ENCODE peak calls at places on chromosomes 16 and 17, in ten cellular contexts. Z, V, X, O, Y, P, M, E, J and N are unnamed samples.

GRCh38 chr17:31857920-31858646 is 961 bp downstream of the COPRS start:
- DNase-seq in Z (no peak), V (no peak), X (no peak), O (no peak), Y (no peak), P (no peak), M (no peak), E (no peak), J (no peak), N (no peak)

GRCh38 chr17:1997587-1998425 is 27.3 kb downstream of the RTN4RL1 start:
- DNase-seq in Z (peak), V (peak), X (no peak), O (peak), Y (no peak), P (no peak), M (no peak), E (no peak), J (no peak), N (peak)

GRCh38 chr16:73888840-73889577 is 407.6 kb upstream of the PSMD7 start:
- DNase-seq in Z (no peak), V (no peak), X (no peak), O (no peak), Y (no peak), P (no peak), M (no peak), E (no peak), J (no peak), N (no peak)

GRCh38 chr16:12535535-12536411 is 267.9 kb downstream of the CPPED1 start:
- DNase-seq in Z (no peak), V (peak), X (no peak), O (no peak), Y (no peak), P (no peak), M (peak), E (peak), J (no peak), N (peak)

GRCh38 chr16:27401768-27402568 is at the start of gene IL21R:
- DNase-seq in Z (no peak), V (no peak), X (peak), O (no peak), Y (peak), P (no peak), M (peak), E (peak), J (no peak), N (no peak)

GRCh38 chr17:69042308-69042707 is 18.4 kb downstream of the ABCA9 start:
- DNase-seq in Z (no peak), V (no peak), X (no peak), O (peak), Y (no peak), P (no peak), M (no peak), E (no peak), J (no peak), N (no peak)

GRCh38 chr17:80793421-80793820 is 198.2 kb upstream of the CHMP6 start:
- DNase-seq in Z (peak), V (peak), X (no peak), O (no peak), Y (no peak), P (no peak), M (no peak), E (no peak), J (no peak), N (no peak)

GRCh38 chr16:74732951-74733350 is 32.3 kb upstream of the MLKL start:
- DNase-seq in Z (no peak), V (no peak), X (no peak), O (no peak), Y (no peak), P (no peak), M (no peak), E (no peak), J (no peak), N (peak)

GRCh38 chr16:27127293-27127692 is 60.6 kb downstream of the C16orf82 start:
- DNase-seq in Z (no peak), V (no peak), X (no peak), O (no peak), Y (no peak), P (no peak), M (no peak), E (no peak), J (no peak), N (no peak)